ENCODE peak calls at places on chromosomes 5 and 9, in eight cellular contexts. W is activated CD8-positive, alpha-beta memory T cell treated with anti-CD3 and anti-CD28 coated beads for 24 hours; Q is T-cell; F is naive thymus-derived CD4-positive, alpha-beta T cell; Z is GM12865; O is heart right ventricle; A is HuH-7.5; E is stomach. K is an unnamed sample.

GRCh38 chr5:26259081-26259480 is 779.3 kb downstream of the CDH9 start:
- DNase-seq in W (no peak), Q (no peak), F (no peak), Z (no peak), O (no peak), A (no peak), E (no peak), K (no peak)

GRCh38 chr9:127979333-127980055 is 1.3 kb downstream of the EEIG1 start:
- DNase-seq in W (peak; percentile 80), Q (no peak), F (no peak), Z (peak; percentile 81), O (no peak), A (peak; percentile 66), E (peak; percentile 54), K (peak; percentile 29)

GRCh38 chr5:177540438-177540837 is 13.9 kb downstream of the FAM193B start:
- DNase-seq in W (no peak), Q (no peak), F (no peak), Z (peak; percentile 14), O (no peak), A (no peak), E (no peak), K (no peak)

GRCh38 chr5:74201334-74202081 is 439.0 kb downstream of the ENC1 start:
- DNase-seq in W (no peak), Q (no peak), F (no peak), Z (peak; percentile 52), O (peak; percentile 38), A (no peak), E (peak; percentile 71), K (no peak)

GRCh38 chr9:111094433-111095421 is 56.5 kb upstream of the LPAR1 start:
- DNase-seq in W (no peak), Q (no peak), F (no peak), Z (peak; percentile 56), O (no peak), A (no peak), E (no peak), K (no peak)

GRCh38 chr5:171978519-171978918 is 27.9 kb downstream of the FBXW11 start:
- DNase-seq in W (no peak), Q (no peak), F (no peak), Z (peak; percentile 73), O (no peak), A (no peak), E (no peak), K (no peak)

GRCh38 chr5:120771181-120771580 is 307.1 kb downstream of the PRR16 start:
- DNase-seq in W (no peak), Q (no peak), F (no peak), Z (no peak), O (no peak), A (no peak), E (no peak), K (no peak)

GRCh38 chr9:34612788-34613390 is 992 bp upstream of the RPP25L start:
- DNase-seq in W (peak; percentile 86), Q (peak; percentile 39), F (peak; percentile 71), Z (peak; percentile 79), O (peak; percentile 71), A (no peak), E (peak; percentile 78), K (peak; percentile 67)

GRCh38 chr5:153031326-153031725 is 459.1 kb upstream of the GRIA1 start:
- DNase-seq in W (no peak), Q (no peak), F (no peak), Z (no peak), O (no peak), A (no peak), E (no peak), K (no peak)

GRCh38 chr5:157497875-157498611 is 38.0 kb downstream of the NIPAL4 start:
- DNase-seq in W (no peak), Q (no peak), F (no peak), Z (no peak), O (no peak), A (no peak), E (no peak), K (no peak)

GRCh38 chr5:74613283-74613682 is 27.2 kb downstream of the ENC1 start:
- DNase-seq in W (no peak), Q (no peak), F (no peak), Z (no peak), O (no peak), A (no peak), E (no peak), K (no peak)

GRCh38 chr5:150848271-150848670 is 1.9 kb downstream of the IRGM start:
- DNase-seq in W (no peak), Q (no peak), F (no peak), Z (no peak), O (no peak), A (no peak), E (no peak), K (no peak)

GRCh38 chr9:16100596-16101091 is 547.8 kb downstream of the CCDC171 start:
- DNase-seq in W (no peak), Q (no peak), F (no peak), Z (no peak), O (peak; percentile 54), A (no peak), E (no peak), K (no peak)

GRCh38 chr9:93098236-93098946 is 2.4 kb downstream of the CARD19 start:
- DNase-seq in W (peak; percentile 84), Q (peak; percentile 25), F (no peak), Z (peak; percentile 52), O (peak; percentile 86), A (no peak), E (peak; percentile 85), K (peak; percentile 60)

GRCh38 chr9:122218070-122218884 is 10.5 kb downstream of the LHX6 start:
- DNase-seq in W (no peak), Q (no peak), F (no peak), Z (no peak), O (no peak), A (no peak), E (no peak), K (no peak)

GRCh38 chr9:136296434-136297015 is 7.4 kb downstream of the CCDC187 start:
- DNase-seq in W (no peak), Q (no peak), F (no peak), Z (no peak), O (peak; percentile 8), A (no peak), E (no peak), K (no peak)

GRCh38 chr9:134606951-134607733 is 34.5 kb upstream of the COL5A1 start:
- DNase-seq in W (peak; percentile 38), Q (no peak), F (no peak), Z (no peak), O (no peak), A (no peak), E (peak; percentile 18), K (no peak)

GRCh38 chr9:94108584-94108983 is 24.3 kb downstream of the PTPDC1 start:
- DNase-seq in W (no peak), Q (no peak), F (no peak), Z (no peak), O (peak; percentile 43), A (no peak), E (no peak), K (no peak)

GRCh38 chr5:107671742-107672211 is 1.0 kb upstream of the EFNA5 start:
- DNase-seq in W (no peak), Q (no peak), F (no peak), Z (no peak), O (no peak), A (peak; percentile 82), E (no peak), K (no peak)

GRCh38 chr9:37144762-37145161 is 24.4 kb downstream of the ZCCHC7 start:
- DNase-seq in W (no peak), Q (no peak), F (no peak), Z (peak; percentile 60), O (no peak), A (no peak), E (no peak), K (no peak)

GRCh38 chr5:137095597-137095996 is 403.5 kb downstream of the SPOCK1 start:
- DNase-seq in W (no peak), Q (no peak), F (no peak), Z (no peak), O (no peak), A (no peak), E (no peak), K (no peak)

GRCh38 chr9:69223605-69224004 is 49.5 kb downstream of the TJP2 start:
- DNase-seq in W (no peak), Q (no peak), F (no peak), Z (peak; percentile 12), O (no peak), A (peak; percentile 71), E (no peak), K (no peak)

GRCh38 chr9:133351908-133352634 is 4.1 kb downstream of the RPL7A start:
- DNase-seq in W (peak; percentile 82), Q (no peak), F (no peak), Z (peak; percentile 83), O (no peak), A (peak; percentile 68), E (no peak), K (no peak)

GRCh38 chr5:139760066-139761056 is 35.2 kb upstream of the PSD2 start:
- DNase-seq in W (no peak), Q (no peak), F (no peak), Z (no peak), O (no peak), A (no peak), E (no peak), K (no peak)

GRCh38 chr9:78029601-78030552 is 1.7 kb downstream of the GNAQ start:
- DNase-seq in W (peak; percentile 71), Q (no peak), F (peak; percentile 40), Z (no peak), O (no peak), A (no peak), E (no peak), K (peak; percentile 3)

GRCh38 chr5:137649228-137649890 is 86.5 kb downstream of the KLHL3 start:
- DNase-seq in W (no peak), Q (no peak), F (no peak), Z (no peak), O (no peak), A (no peak), E (no peak), K (no peak)

GRCh38 chr5:2374703-2375102 is 376.8 kb downstream of the IRX2 start:
- DNase-seq in W (no peak), Q (no peak), F (no peak), Z (no peak), O (no peak), A (no peak), E (no peak), K (no peak)

GRCh38 chr9:126429190-126429589 is 102.6 kb downstream of the MVB12B start:
- DNase-seq in W (no peak), Q (no peak), F (no peak), Z (no peak), O (no peak), A (no peak), E (no peak), K (no peak)

GRCh38 chr9:79057576-79057975 is 514.2 kb upstream of the TLE4 start:
- DNase-seq in W (no peak), Q (no peak), F (no peak), Z (no peak), O (no peak), A (no peak), E (no peak), K (no peak)

GRCh38 chr5:113387844-113388243 is 46.9 kb downstream of the TSSK1B start:
- DNase-seq in W (no peak), Q (no peak), F (no peak), Z (no peak), O (no peak), A (no peak), E (no peak), K (no peak)

GRCh38 chr9:101176384-101176783 is 147.9 kb downstream of the PLPPR1 start:
- DNase-seq in W (no peak), Q (no peak), F (no peak), Z (peak; percentile 9), O (no peak), A (no peak), E (no peak), K (no peak)

GRCh38 chr5:114581136-114581535 is 219.3 kb downstream of the KCNN2 start:
- DNase-seq in W (no peak), Q (no peak), F (no peak), Z (no peak), O (no peak), A (no peak), E (no peak), K (no peak)

GRCh38 chr5:151270599-151270998 is 17.6 kb downstream of the GM2A start:
- DNase-seq in W (no peak), Q (no peak), F (no peak), Z (peak; percentile 72), O (no peak), A (no peak), E (no peak), K (no peak)